ENCODE peak calls at places on chromosomes 11 and 22, in four cellular contexts. M is HEK293T, J is K562, F is WTC11. K is an unnamed sample.

GRCh38 chr11:3090096-3090901 is 33.1 kb upstream of the CARS1 start:
- DNase-seq in M (no peak), J (no peak), F (no peak), K (no peak)

GRCh38 chr22:39183991-39184585 is 31.6 kb upstream of the CBX7 start:
- DNase-seq in M (peak), F (no peak), J (peak), K (peak)

GRCh38 chr11:58829736-58830135 is 14.8 kb downstream of the GLYATL2 start:
- DNase-seq in M (no peak), F (no peak), J (no peak), K (no peak)

GRCh38 chr11:65559951-65560537 is 1.9 kb upstream of the LTBP3 start:
- DNase-seq in J (no peak), M (no peak), F (no peak), K (peak)

GRCh38 chr11:11620966-11621880 is 582 bp downstream of the GALNT18 start:
- DNase-seq in J (peak), M (peak), F (no peak), K (no peak)

GRCh38 chr11:1339066-1339675 is 29.7 kb upstream of the TOLLIP start:
- DNase-seq in M (no peak), J (no peak), F (no peak), K (no peak)

GRCh38 chr11:27807594-27807993 is 107.3 kb upstream of the BDNF start:
- DNase-seq in M (no peak), F (no peak), J (no peak), K (no peak)

GRCh38 chr11:126053340-126054286 is 9.1 kb downstream of the CDON start:
- DNase-seq in M (no peak), F (no peak), J (no peak), K (no peak)

GRCh38 chr22:41600976-41601375 is 11.3 kb upstream of the PMM1 start:
- DNase-seq in M (no peak), F (no peak), J (no peak), K (no peak)

GRCh38 chr11:3616721-3617460 is 24.9 kb downstream of the ART5 start:
- DNase-seq in M (no peak), J (no peak), F (no peak), K (no peak)

GRCh38 chr22:44454113-44454769 is 43.8 kb downstream of the RTL6 start:
- DNase-seq in J (no peak), F (no peak), M (no peak), K (no peak)

GRCh38 chr11:10938231-10938630 is 80.4 kb upstream of the ZBED5 start:
- DNase-seq in J (no peak), F (no peak), M (no peak), K (no peak)

GRCh38 chr11:10392680-10393079 is 62.4 kb upstream of the AMPD3 start:
- DNase-seq in F (no peak), J (no peak), M (no peak), K (no peak)

GRCh38 chr22:31140746-31141145 is 438 bp upstream of the PLA2G3 start:
- DNase-seq in M (no peak), F (no peak), J (no peak), K (no peak)

GRCh38 chr11:85526564-85526963 is 100.6 kb downstream of the DLG2 start:
- DNase-seq in J (no peak), M (no peak), F (no peak), K (no peak)

GRCh38 chr11:77559686-77560425 is 29.9 kb upstream of the AQP11 start:
- DNase-seq in F (no peak), M (no peak), J (no peak), K (no peak)

GRCh38 chr11:110818032-110818687 is 105.9 kb upstream of the ARHGAP20 start:
- DNase-seq in J (no peak), F (no peak), M (no peak), K (no peak)

GRCh38 chr11:1560011-1560579 is 12.0 kb downstream of the DUSP8 start:
- DNase-seq in J (no peak), M (no peak), F (no peak), K (no peak)

GRCh38 chr11:94544582-94544831 is 786 bp downstream of the FUT4 start:
- DNase-seq in M (no peak), F (no peak), J (peak), K (no peak)

GRCh38 chr11:110174645-110175310 is 81.6 kb downstream of the ZC3H12C start:
- DNase-seq in J (no peak), F (no peak), M (no peak), K (no peak)

GRCh38 chr11:78424334-78425270 is 7.0 kb upstream of the GAB2 start:
- DNase-seq in M (no peak), J (no peak), F (no peak), K (no peak)

GRCh38 chr22:42901790-42902508 is 44.9 kb upstream of the ARFGAP3 start:
- DNase-seq in J (peak), M (peak), F (no peak), K (no peak)

GRCh38 chr11:120660024-120660565 is 148.5 kb downstream of the GRIK4 start:
- DNase-seq in M (peak), J (peak), F (peak), K (peak)

GRCh38 chr11:132838621-132839020 is 693.7 kb downstream of the OPCML start:
- DNase-seq in J (no peak), M (no peak), F (no peak), K (no peak)

GRCh38 chr11:93532285-93532789 is 10.9 kb downstream of the SMCO4 start:
- DNase-seq in F (no peak), M (no peak), J (no peak), K (no peak)

GRCh38 chr11:65311197-65311631 is 3.5 kb upstream of the CDC42EP2 start:
- DNase-seq in M (no peak), J (no peak), F (no peak), K (no peak)

GRCh38 chr11:62544521-62545436 is 1.8 kb downstream of the AHNAK start:
- DNase-seq in J (peak), M (peak), F (no peak), K (no peak)

GRCh38 chr22:49996532-49997220 is 15.9 kb downstream of the IL17REL start:
- DNase-seq in F (no peak), J (no peak), M (no peak), K (no peak)

GRCh38 chr22:49997221-49997599 is 15.4 kb downstream of the IL17REL start:
- DNase-seq in M (no peak), F (no peak), J (no peak), K (no peak)

GRCh38 chr22:49995059-49995412 is 17.5 kb downstream of the IL17REL start:
- DNase-seq in F (no peak), J (no peak), M (no peak), K (no peak)

GRCh38 chr22:49995413-49996191 is 17.0 kb downstream of the IL17REL start:
- DNase-seq in J (no peak), F (no peak), M (no peak), K (no peak)

DNA sequence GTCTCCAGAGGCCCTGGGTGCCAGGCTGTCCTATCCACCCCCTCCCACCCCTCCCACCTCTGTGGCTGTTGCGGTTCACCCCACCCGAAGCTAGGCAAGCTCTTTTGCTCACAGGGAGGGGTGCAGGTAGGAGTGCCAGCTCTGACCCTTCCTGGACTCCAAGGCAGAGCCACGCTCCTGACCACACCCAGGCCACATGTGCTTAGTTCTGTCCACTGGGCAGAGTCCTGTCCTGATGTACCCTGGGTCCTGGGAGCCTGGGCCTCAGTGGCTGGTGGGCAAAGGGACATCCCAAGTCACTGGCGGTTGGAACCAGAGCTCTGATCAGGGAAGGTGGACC is 16.4 kb downstream of the IL17REL start:
- DNase-seq in M (no peak), J (no peak), F (no peak), K (no peak)
- TF ChIP-seq ELF4 in M (no peak), J (no peak), F (no peak), K (no peak)

GRCh38 chr11:75279273-75279672 is 38.7 kb downstream of the TPBGL start:
- DNase-seq in M (no peak), J (no peak), F (no peak), K (no peak)
- TF ChIP-seq ELF4 in M (no peak), J (no peak), F (no peak), K (no peak)

DNA sequence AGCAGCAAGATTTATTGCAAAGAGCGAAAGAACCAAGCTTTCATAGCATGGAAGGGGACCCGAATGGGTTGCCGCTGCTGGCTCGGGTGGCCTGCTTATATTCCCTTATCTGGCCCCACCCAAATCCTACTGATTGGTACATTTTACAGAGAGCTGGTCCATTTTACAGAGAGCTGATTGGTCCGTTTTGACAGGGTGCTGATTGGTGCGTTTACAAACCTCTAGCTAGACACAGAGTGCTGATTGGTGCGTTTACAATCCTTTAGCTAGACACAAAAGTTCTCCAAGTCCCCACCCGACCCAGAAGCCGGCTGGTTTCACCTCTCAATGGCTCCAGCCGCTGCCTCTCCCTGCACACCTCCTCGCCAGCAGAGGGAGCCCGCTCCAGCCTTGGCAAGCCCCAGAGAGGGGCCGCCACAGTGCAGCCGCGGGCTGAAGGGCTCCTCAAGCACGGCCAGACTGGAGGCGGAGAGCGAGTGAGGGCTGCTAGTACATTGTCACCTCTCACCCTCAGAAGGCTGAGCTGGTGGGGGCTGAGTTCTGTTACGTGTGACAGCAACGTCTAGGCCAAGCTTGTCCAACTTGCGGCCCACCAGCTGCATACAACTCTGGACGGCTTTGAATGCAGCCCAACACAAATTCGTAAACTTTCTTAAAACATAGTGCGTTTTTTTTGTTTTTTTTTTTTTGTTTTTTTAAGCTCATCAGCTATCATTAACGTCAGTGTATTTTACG is 8.7 kb downstream of the PTH start:
- DNase-seq in J (peak), F (peak), M (no peak), K (peak)
- TF ChIP-seq ELF4 in J (no peak), F (no peak), M (no peak), K (no peak)

DNA sequence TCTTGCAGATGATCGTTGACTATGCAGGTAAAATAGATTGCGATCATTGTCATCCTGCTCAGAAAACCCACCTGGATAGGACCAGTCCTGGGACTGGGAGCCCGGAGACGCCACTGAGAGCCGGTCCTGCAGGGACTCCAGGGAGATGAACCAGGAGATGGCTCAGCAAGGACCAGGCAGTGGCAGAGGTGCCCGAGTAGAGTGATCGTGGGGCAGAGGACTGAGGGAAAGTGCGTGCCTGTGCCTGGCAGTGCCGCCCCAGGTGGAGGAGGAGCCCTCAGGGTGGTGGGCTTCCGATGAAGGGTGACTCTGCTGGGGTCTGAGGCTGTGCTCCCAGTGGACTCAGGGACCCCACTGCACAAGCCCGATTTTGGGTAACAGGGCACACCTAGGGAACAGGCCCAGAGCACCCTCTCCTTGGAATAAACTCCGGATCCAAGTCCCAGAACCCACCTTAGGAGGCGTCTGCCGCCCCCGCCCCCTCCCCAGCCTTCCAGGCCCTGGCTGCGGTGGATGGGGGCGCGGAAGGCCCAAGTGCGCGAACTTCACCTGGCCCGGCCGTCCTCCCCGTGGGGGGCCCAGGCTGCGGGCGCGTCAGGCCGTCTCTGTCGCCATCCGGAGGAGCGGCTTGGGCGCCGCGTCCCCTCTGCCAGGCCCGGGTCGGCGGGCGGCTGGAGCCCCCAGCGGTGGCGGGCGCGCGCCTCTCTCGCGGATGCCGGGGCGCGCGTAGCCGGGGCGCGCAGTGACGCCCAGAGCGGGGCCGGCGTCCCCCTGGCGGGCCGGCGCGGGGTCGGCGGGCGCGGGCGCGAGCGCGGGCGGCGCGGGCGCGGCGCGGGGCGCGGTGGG is 1338.8 kb downstream of the BRD1 start:
- DNase-seq in M (no peak), F (peak), J (no peak), K (no peak)
- TF ChIP-seq ELF4 in M (no peak), F (no peak), J (no peak), K (no peak)

DNA sequence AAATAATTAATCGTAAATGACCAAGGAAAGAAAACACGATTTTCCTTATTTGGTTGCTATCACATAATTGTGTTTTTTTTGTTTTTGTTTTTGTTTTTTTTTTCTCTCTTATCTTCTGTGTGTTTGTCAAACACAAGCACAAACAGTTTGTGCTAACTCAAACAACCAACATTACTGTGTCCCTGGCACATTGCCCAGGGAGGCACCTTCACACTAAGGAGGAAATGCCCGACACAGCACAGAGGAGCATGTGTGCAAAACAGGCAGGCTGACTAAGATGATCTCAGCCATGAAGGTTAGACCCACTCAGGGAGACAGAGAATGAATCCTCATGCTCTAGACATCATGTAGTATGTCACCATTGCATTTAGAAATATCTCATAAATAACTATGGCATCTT is 130.1 kb downstream of the SOX6 start:
- DNase-seq in J (no peak), M (no peak), F (no peak), K (peak)
- TF ChIP-seq ELF4 in J (no peak), M (no peak), F (no peak), K (no peak)

GRCh38 chr22:19524170-19525115 is at the start of gene CLDN5:
- DNase-seq in J (peak), M (peak), F (peak), K (no peak)
- TF ChIP-seq ELF4 in J (no peak), M (no peak), F (no peak), K (no peak)

DNA sequence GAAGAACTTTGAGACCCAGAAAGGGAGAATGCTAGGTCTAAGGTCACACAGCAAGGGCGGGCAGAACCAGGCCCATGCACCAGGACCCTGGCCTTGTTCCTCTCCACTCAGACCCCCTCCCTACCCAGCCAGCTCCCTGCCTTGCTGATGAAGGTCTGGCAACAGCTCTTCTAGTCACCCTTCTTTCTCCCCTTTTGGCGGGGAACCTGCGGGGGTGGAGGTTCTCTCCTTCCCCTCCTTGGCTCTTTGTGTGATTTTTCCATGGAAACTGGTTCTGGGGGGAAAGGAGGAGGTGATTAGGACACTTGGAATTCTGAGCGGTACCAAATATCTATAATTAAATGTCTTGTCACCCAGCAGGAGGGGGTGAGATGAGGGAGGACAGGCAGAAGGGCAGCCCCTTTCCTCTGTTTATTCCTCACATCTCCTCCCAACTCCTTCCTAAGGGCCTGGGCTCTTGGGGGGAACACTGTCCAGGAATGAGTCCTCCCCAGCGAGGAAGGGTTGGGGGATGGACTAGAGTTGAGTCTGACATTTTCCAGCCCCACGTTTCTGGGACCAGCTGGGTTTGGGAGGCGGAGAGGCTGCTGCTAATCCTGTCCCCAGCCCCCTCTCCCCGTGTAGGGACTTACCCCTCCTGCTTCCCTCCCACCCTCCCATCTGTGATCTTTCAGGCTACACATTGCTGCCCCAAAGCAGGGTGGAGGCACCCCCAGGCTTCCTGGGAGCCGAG is 7.4 kb downstream of the ARHGEF17 start:
- DNase-seq in F (no peak), M (no peak), J (no peak), K (no peak)
- TF ChIP-seq ELF4 in F (no peak), M (no peak), J (no peak), K (no peak)

GRCh38 chr11:127252321-127252720 is 251.8 kb upstream of the KIRREL3 start:
- DNase-seq in F (no peak), M (no peak), J (no peak), K (no peak)

DNA sequence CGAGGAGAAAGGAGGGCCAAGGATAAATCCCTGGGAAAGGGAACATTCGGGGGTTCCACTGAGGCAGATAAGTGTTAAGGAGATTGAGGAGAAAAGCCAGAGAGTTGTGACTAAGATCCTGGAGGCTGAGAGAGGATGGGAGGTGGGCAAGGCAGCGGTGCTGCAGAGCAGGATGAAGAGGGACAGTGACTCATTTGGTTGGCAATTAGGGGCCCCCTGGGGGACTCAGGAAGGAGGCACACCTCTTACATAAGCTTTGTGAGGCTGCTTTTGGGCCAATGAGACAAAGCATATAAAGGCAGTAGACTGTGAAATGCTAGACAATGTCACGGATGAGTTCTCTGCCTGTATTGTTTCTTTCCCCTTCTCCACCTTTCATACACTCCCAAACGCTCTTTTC is 246.7 kb upstream of the KIRREL3 start:
- DNase-seq in F (no peak), J (no peak), M (no peak), K (no peak)
- TF ChIP-seq ELF4 in F (no peak), J (no peak), M (no peak), K (no peak)